ENCODE peak calls at places on chromosomes 13 and 19, in ten cellular contexts. J is ecto neural progenitor cell; I is neural progenitor cell; C is left colon; V is A549; W is astrocyte of the cerebellum; M is activated naive CD8-positive, alpha-beta T cell treated with anti-CD3 and anti-CD28 coated beads, Interleukin-2, amount 10 ng/mL, durations not matched to agents 7 days and 5 days; B is amygdala; K is activated CD8-positive, alpha-beta memory T cell treated with anti-CD3 and anti-CD28 coated beads for 4 hours; T is T-cell. R is an unnamed sample.

GRCh38 chr19:14632286-14632685 is 42.4 kb downstream of the ADGRE3 start:
- DNase-seq in J (no peak), I (no peak), C (no peak), V (peak), W (no peak), M (no peak), B (no peak), K (no peak), T (no peak), R (no peak)

GRCh38 chr19:2228157-2229030 is 7.7 kb downstream of the PLEKHJ1 start:
- DNase-seq in J (no peak), I (no peak), C (no peak), V (no peak), W (no peak), M (no peak), B (no peak), K (no peak), T (no peak), R (no peak)

GRCh38 chr19:5935473-5936307 is 21.6 kb downstream of the CAPS start:
- DNase-seq in J (no peak), I (no peak), C (no peak), V (no peak), W (no peak), M (no peak), B (no peak), K (no peak), T (no peak), R (no peak)

GRCh38 chr13:108470921-108471320 is 158.5 kb upstream of the MYO16 start:
- DNase-seq in J (no peak), I (no peak), C (no peak), V (no peak), W (no peak), M (no peak), B (no peak), K (no peak), T (no peak), R (no peak)

GRCh38 chr13:47901451-47901850 is 99.6 kb downstream of the SUCLA2 start:
- DNase-seq in J (no peak), I (peak), C (no peak), V (no peak), W (peak), M (no peak), B (no peak), K (no peak), T (no peak), R (no peak)

GRCh38 chr19:3852177-3852511 is 16.7 kb downstream of the ZFR2 start:
- DNase-seq in J (no peak), I (no peak), C (no peak), V (no peak), W (no peak), M (no peak), B (no peak), K (no peak), T (no peak), R (no peak)

GRCh38 chr19:50669319-50670101 is 20.3 kb downstream of the C19orf81 start:
- DNase-seq in J (no peak), I (no peak), C (peak), V (peak), W (no peak), M (peak), B (no peak), K (no peak), T (no peak), R (no peak)

GRCh38 chr13:39394811-39395685 is 207.9 kb downstream of the LHFPL6 start:
- DNase-seq in J (no peak), I (no peak), C (no peak), V (no peak), W (no peak), M (no peak), B (no peak), K (no peak), T (no peak), R (no peak)

GRCh38 chr13:20908714-20909497 is 6.4 kb upstream of the XPO4 start:
- DNase-seq in J (no peak), I (no peak), C (no peak), V (no peak), W (no peak), M (no peak), B (no peak), K (no peak), T (no peak), R (no peak)

GRCh38 chr19:2661615-2662014 is 40.9 kb downstream of the GNG7 start:
- DNase-seq in J (no peak), I (no peak), C (no peak), V (peak), W (no peak), M (no peak), B (no peak), K (no peak), T (no peak), R (no peak)

GRCh38 chr13:95641291-95641811 is 3.2 kb downstream of the DZIP1 start:
- DNase-seq in J (peak), I (peak), C (peak), V (peak), W (no peak), M (no peak), B (peak), K (no peak), T (no peak), R (no peak)

GRCh38 chr19:510606-511100 is 3.4 kb downstream of the TPGS1 start:
- DNase-seq in J (peak), I (peak), C (peak), V (peak), W (no peak), M (peak), B (peak), K (peak), T (peak), R (peak)

GRCh38 chr19:3061214-3062161 is 807 bp downstream of the TLE5 start:
- DNase-seq in J (no peak), I (no peak), C (peak), V (no peak), W (no peak), M (peak), B (peak), K (peak), T (peak), R (peak)

GRCh38 chr19:13004273-13004672 is 9.0 kb downstream of the NFIX start:
- DNase-seq in J (no peak), I (no peak), C (peak), V (no peak), W (no peak), M (no peak), B (no peak), K (no peak), T (no peak), R (no peak)

GRCh38 chr13:32676242-32676641 is 90.0 kb downstream of the PDS5B start:
- DNase-seq in J (no peak), I (no peak), C (no peak), V (no peak), W (no peak), M (no peak), B (no peak), K (no peak), T (no peak), R (no peak)

GRCh38 chr13:97125051-97125809 is 96.9 kb upstream of the MBNL2 start:
- DNase-seq in J (no peak), I (peak), C (peak), V (peak), W (peak), M (no peak), B (peak), K (no peak), T (no peak), R (no peak)

GRCh38 chr13:100875392-100876043 is 200.9 kb upstream of the TMTC4 start:
- DNase-seq in J (no peak), I (no peak), C (no peak), V (no peak), W (peak), M (no peak), B (no peak), K (no peak), T (no peak), R (no peak)

GRCh38 chr19:49502866-49503581 is 6.8 kb downstream of the RPS11 start:
- DNase-seq in J (no peak), I (peak), C (no peak), V (peak), W (peak), M (no peak), B (no peak), K (no peak), T (no peak), R (no peak)

GRCh38 chr19:54255105-54255775 is 1.8 kb downstream of the LILRB5 start:
- DNase-seq in J (no peak), I (no peak), C (no peak), V (no peak), W (no peak), M (no peak), B (no peak), K (no peak), T (no peak), R (no peak)

GRCh38 chr19:5507056-5507624 is 51.9 kb downstream of the ZNRF4 start:
- DNase-seq in J (no peak), I (no peak), C (no peak), V (no peak), W (no peak), M (no peak), B (no peak), K (no peak), T (no peak), R (no peak)

GRCh38 chr19:46492841-46493235 is 2.8 kb downstream of the PNMA8B start:
- DNase-seq in J (no peak), I (peak), C (no peak), V (no peak), W (no peak), M (no peak), B (no peak), K (no peak), T (no peak), R (no peak)

GRCh38 chr13:49435992-49436391 is 7.9 kb downstream of the CAB39L start:
- DNase-seq in J (no peak), I (no peak), C (no peak), V (no peak), W (no peak), M (no peak), B (no peak), K (no peak), T (no peak), R (no peak)